ENCODE peak calls at places on chromosome 17, in eight cellular contexts. T is neural crest cell; W is stimulated activated CD4-positive, alpha-beta T cell treated with anti-CD3 and anti-CD28 coated beads, Interleukin-1b, Interleukin-23, amount 100 ng/mL, for 1 hour; V is NCI-H146; P is RWPE1; X is head of caudate nucleus; N is OCI-LY7; E is activated T-helper 9 cell treated with anti-CD3 and anti-CD28 coated beads, Interleukin-2, amount 50 U/mL, for 16 hours. S is an unnamed sample.

GRCh38 chr17:59838196-59838911 is 54.4 kb downstream of the TUBD1 start:
- DNase-seq in T (no peak), W (no peak), V (peak), P (no peak), X (no peak), N (no peak), E (peak), S (peak)

GRCh38 chr17:48506246-48506645 is 24.6 kb downstream of the HOXB1 start:
- DNase-seq in T (no peak), W (no peak), V (peak), P (no peak), X (no peak), N (no peak), E (no peak), S (no peak)

GRCh38 chr17:6244796-6245195 is 174.6 kb downstream of the WSCD1 start:
- DNase-seq in T (no peak), W (no peak), V (peak), P (peak), X (no peak), N (no peak), E (no peak), S (no peak)

GRCh38 chr17:43936434-43936833 is 5.8 kb downstream of the PPY start:
- DNase-seq in T (no peak), W (no peak), V (no peak), P (no peak), X (no peak), N (no peak), E (no peak), S (no peak)

GRCh38 chr17:49971848-49972485 is 3.0 kb downstream of the DLX4 start:
- DNase-seq in T (no peak), W (no peak), V (no peak), P (no peak), X (no peak), N (no peak), E (no peak), S (no peak)

GRCh38 chr17:81959362-81960129 is 1.4 kb downstream of the NOTUM start:
- DNase-seq in T (peak), W (peak), V (peak), P (peak), X (peak), N (peak), E (peak), S (peak)

GRCh38 chr17:39787038-39787437 is 49.3 kb downstream of the GRB7 start:
- DNase-seq in T (no peak), W (no peak), V (no peak), P (no peak), X (no peak), N (no peak), E (no peak), S (no peak)

GRCh38 chr17:82666931-82667667 is 18.9 kb upstream of the WDR45B start:
- DNase-seq in T (no peak), W (no peak), V (no peak), P (no peak), X (no peak), N (no peak), E (no peak), S (no peak)

GRCh38 chr17:78394209-78394608 is 15.8 kb downstream of the PGS1 start:
- DNase-seq in T (no peak), W (no peak), V (peak), P (no peak), X (no peak), N (no peak), E (no peak), S (no peak)

GRCh38 chr17:65054602-65055001 is 1.9 kb downstream of the GNA13 start:
- DNase-seq in T (no peak), W (no peak), V (no peak), P (no peak), X (no peak), N (no peak), E (no peak), S (no peak)

GRCh38 chr17:44267818-44268490 is at the start of gene SLC4A1:
- DNase-seq in T (no peak), W (no peak), V (no peak), P (no peak), X (no peak), N (no peak), E (no peak), S (no peak)

GRCh38 chr17:40303009-40303657 is 5.8 kb upstream of the RARA start:
- DNase-seq in T (peak), W (no peak), V (peak), P (peak), X (peak), N (peak), E (no peak), S (peak)

GRCh38 chr17:30238387-30239088 is 3.0 kb upstream of the SLC6A4 start:
- DNase-seq in T (no peak), W (no peak), V (peak), P (no peak), X (no peak), N (no peak), E (no peak), S (no peak)

GRCh38 chr17:2705263-2705662 is 6.3 kb downstream of the CLUH start:
- DNase-seq in T (no peak), W (no peak), V (no peak), P (no peak), X (no peak), N (no peak), E (no peak), S (peak)

GRCh38 chr17:40268141-40268712 is 19.5 kb upstream of the CDC6 start:
- DNase-seq in T (no peak), W (no peak), V (no peak), P (no peak), X (no peak), N (no peak), E (no peak), S (no peak)

GRCh38 chr17:850828-851759 is 68.9 kb downstream of the MRM3 start:
- DNase-seq in T (peak), W (no peak), V (no peak), P (no peak), X (no peak), N (no peak), E (no peak), S (peak)

GRCh38 chr17:60390223-60390622 is 1.7 kb downstream of the USP32 start:
- DNase-seq in T (no peak), W (no peak), V (no peak), P (peak), X (no peak), N (no peak), E (no peak), S (peak)

GRCh38 chr17:18093616-18094408 is 6.1 kb downstream of the DRG2 start:
- DNase-seq in T (no peak), W (no peak), V (peak), P (peak), X (peak), N (peak), E (no peak), S (peak)

GRCh38 chr17:68777243-68777855 is 176.2 kb upstream of the FAM20A start:
- DNase-seq in T (peak), W (no peak), V (peak), P (peak), X (peak), N (peak), E (no peak), S (peak)

GRCh38 chr17:80645706-80646325 is 101.2 kb downstream of the RPTOR start:
- DNase-seq in T (no peak), W (no peak), V (no peak), P (no peak), X (no peak), N (no peak), E (no peak), S (no peak)

GRCh38 chr17:412211-413015 is 59.8 kb upstream of the RPH3AL start:
- DNase-seq in T (peak), W (peak), V (peak), P (peak), X (peak), N (peak), E (peak), S (peak)

GRCh38 chr17:8700546-8700945 is 44.1 kb downstream of the CCDC42 start:
- DNase-seq in T (no peak), W (no peak), V (no peak), P (no peak), X (no peak), N (no peak), E (no peak), S (no peak)

GRCh38 chr17:5373112-5373511 is 46.4 kb downstream of the NUP88 start:
- DNase-seq in T (no peak), W (no peak), V (no peak), P (no peak), X (peak), N (peak), E (no peak), S (no peak)

S was measured in SJSA1.